ENCODE peak calls at places on chromosomes 2 and 18, in eight cellular contexts. T is amniotic epithelial cell, B is tibial artery, Y is mesothelial cell of epicardium, J is A549, E is IMR-90, G is CD14-positive monocyte, S is D721Med. L is an unnamed sample.

GRCh38 chr2:109352898-109353689 is 224.1 kb downstream of the SH3RF3 start:
- DNase-seq in T (no peak), B (no peak), Y (no peak), J (no peak), E (no peak), G (peak), S (no peak), L (no peak)

GRCh38 chr2:144470334-144470733 is 49.6 kb downstream of the ZEB2 start:
- DNase-seq in T (no peak), B (no peak), Y (no peak), J (no peak), E (no peak), G (no peak), S (no peak), L (no peak)

GRCh38 chr2:120272763-120273481 is 20.3 kb downstream of the RALB start:
- DNase-seq in T (peak), B (no peak), Y (no peak), J (no peak), E (no peak), G (no peak), S (no peak), L (no peak)

GRCh38 chr18:33577688-33578370 is at the start of gene ASXL3:
- DNase-seq in T (no peak), B (peak), Y (peak), J (no peak), E (no peak), G (no peak), S (no peak), L (no peak)

GRCh38 chr2:32960238-32960637 is 13.5 kb downstream of the LTBP1 start:
- DNase-seq in T (no peak), B (no peak), Y (no peak), J (no peak), E (no peak), G (no peak), S (no peak), L (no peak)

GRCh38 chr2:67806816-67807215 is 256.0 kb downstream of the C1D start:
- DNase-seq in T (no peak), B (no peak), Y (no peak), J (no peak), E (no peak), G (no peak), S (no peak), L (no peak)

GRCh38 chr2:20650412-20650879 is 452 bp downstream of the HS1BP3 start:
- DNase-seq in T (peak), B (no peak), Y (no peak), J (peak), E (peak), G (no peak), S (peak), L (no peak)

GRCh38 chr2:216151313-216152030 is 42.3 kb downstream of the XRCC5 start:
- DNase-seq in T (no peak), B (no peak), Y (no peak), J (no peak), E (peak), G (no peak), S (no peak), L (no peak)

GRCh38 chr18:21452381-21452780 is 148.1 kb downstream of the ESCO1 start:
- DNase-seq in T (no peak), B (no peak), Y (no peak), J (no peak), E (no peak), G (no peak), S (no peak), L (no peak)